ENCODE peak calls at places on chromosomes 13 and 19, in eight cellular contexts. R is fibroblast of villous mesenchyme, K is heart left ventricle, B is GM12864, N is hepatocyte, Q is left lung, F is cardiac muscle cell, L is lower lobe of right lung. O is an unnamed sample.
A peak's percentile ranks its signal among the peaks of the same experiment; 100 is the strongest.

GRCh38 chr13:97397267-97397666 is 36.7 kb upstream of the RAP2A start:
- DNase-seq in R (no peak), K (no peak), B (no peak), N (no peak), Q (no peak), F (no peak), L (no peak), O (no peak)

GRCh38 chr19:34505321-34506025 is 23.9 kb downstream of the WTIP start:
- DNase-seq in R (no peak), K (no peak), B (no peak), N (no peak), Q (peak; percentile 22), F (no peak), L (no peak), O (no peak)

GRCh38 chr13:98509271-98510155 is 67.4 kb downstream of the STK24 start:
- DNase-seq in R (peak; percentile 95), K (no peak), B (peak; percentile 72), N (peak; percentile 66), Q (peak; percentile 68), F (peak; percentile 83), L (peak; percentile 74), O (peak; percentile 91)

GRCh38 chr19:48858984-48859710 is 9.3 kb downstream of the PLEKHA4 start:
- DNase-seq in R (no peak), K (peak; percentile 78), B (no peak), N (no peak), Q (peak; percentile 79), F (no peak), L (peak; percentile 79), O (peak; percentile 67)

GRCh38 chr19:14146789-14147216 is 10.4 kb upstream of the ASF1B start:
- DNase-seq in R (peak; percentile 82), K (no peak), B (no peak), N (no peak), Q (no peak), F (peak; percentile 94), L (no peak), O (no peak)

GRCh38 chr13:46866150-46866549 is 30.7 kb downstream of the HTR2A start:
- DNase-seq in R (peak; percentile 90), K (peak; percentile 66), B (no peak), N (peak; percentile 82), Q (peak; percentile 88), F (peak; percentile 85), L (peak; percentile 85), O (peak; percentile 52)

GRCh38 chr19:49106648-49107135 is 7.5 kb upstream of the LIN7B start:
- DNase-seq in R (peak; percentile 51), K (no peak), B (no peak), N (peak; percentile 71), Q (no peak), F (peak; percentile 54), L (peak; percentile 71), O (no peak)

GRCh38 chr19:33291623-33292534 is 10.5 kb downstream of the CEBPA start:
- DNase-seq in R (no peak), K (peak; percentile 17), B (no peak), N (peak; percentile 72), Q (no peak), F (no peak), L (peak; percentile 74), O (no peak)

GRCh38 chr13:112450567-112451240 is 74.5 kb downstream of the SPACA7 start:
- DNase-seq in R (no peak), K (no peak), B (no peak), N (no peak), Q (no peak), F (no peak), L (no peak), O (no peak)

GRCh38 chr19:2474232-2475017 is 1.5 kb upstream of the GADD45B start:
- DNase-seq in R (peak; percentile 91), K (peak; percentile 93), B (no peak), N (peak; percentile 96), Q (peak; percentile 86), F (peak; percentile 92), L (peak; percentile 89), O (peak; percentile 87)

GRCh38 chr13:73492811-73493210 is 434.0 kb downstream of the KLF5 start:
- DNase-seq in R (no peak), K (no peak), B (no peak), N (no peak), Q (no peak), F (no peak), L (no peak), O (no peak)

GRCh38 chr19:35559281-35559659 is 4.2 kb downstream of the ATP4A start:
- DNase-seq in R (no peak), K (no peak), B (no peak), N (no peak), Q (no peak), F (no peak), L (no peak), O (no peak)

GRCh38 chr13:33052446-33052845 is 36.2 kb downstream of the KL start:
- DNase-seq in R (peak; percentile 29), K (no peak), B (no peak), N (no peak), Q (no peak), F (peak; percentile 31), L (no peak), O (no peak)

GRCh38 chr13:33053397-33054066 is 37.3 kb downstream of the KL start:
- DNase-seq in R (no peak), K (no peak), B (no peak), N (no peak), Q (no peak), F (no peak), L (no peak), O (no peak)

GRCh38 chr13:33060815-33061214 is 44.6 kb downstream of the KL start:
- DNase-seq in R (no peak), K (no peak), B (no peak), N (no peak), Q (no peak), F (no peak), L (no peak), O (no peak)

GRCh38 chr13:33058816-33059215 is 42.6 kb downstream of the KL start:
- DNase-seq in R (peak; percentile 79), K (no peak), B (no peak), N (no peak), Q (no peak), F (no peak), L (no peak), O (no peak)

GRCh38 chr13:33057019-33057785 is 41.0 kb downstream of the KL start:
- DNase-seq in R (peak; percentile 28), K (no peak), B (no peak), N (no peak), Q (no peak), F (peak; percentile 29), L (no peak), O (no peak)
- TF ChIP-seq CTCF in R (peak; percentile 57), K (peak; percentile 32), B (peak; percentile 67), N (peak; percentile 25), Q (no peak), F (peak; percentile 59), L (peak; percentile 30), O (peak; percentile 19)

DNA sequence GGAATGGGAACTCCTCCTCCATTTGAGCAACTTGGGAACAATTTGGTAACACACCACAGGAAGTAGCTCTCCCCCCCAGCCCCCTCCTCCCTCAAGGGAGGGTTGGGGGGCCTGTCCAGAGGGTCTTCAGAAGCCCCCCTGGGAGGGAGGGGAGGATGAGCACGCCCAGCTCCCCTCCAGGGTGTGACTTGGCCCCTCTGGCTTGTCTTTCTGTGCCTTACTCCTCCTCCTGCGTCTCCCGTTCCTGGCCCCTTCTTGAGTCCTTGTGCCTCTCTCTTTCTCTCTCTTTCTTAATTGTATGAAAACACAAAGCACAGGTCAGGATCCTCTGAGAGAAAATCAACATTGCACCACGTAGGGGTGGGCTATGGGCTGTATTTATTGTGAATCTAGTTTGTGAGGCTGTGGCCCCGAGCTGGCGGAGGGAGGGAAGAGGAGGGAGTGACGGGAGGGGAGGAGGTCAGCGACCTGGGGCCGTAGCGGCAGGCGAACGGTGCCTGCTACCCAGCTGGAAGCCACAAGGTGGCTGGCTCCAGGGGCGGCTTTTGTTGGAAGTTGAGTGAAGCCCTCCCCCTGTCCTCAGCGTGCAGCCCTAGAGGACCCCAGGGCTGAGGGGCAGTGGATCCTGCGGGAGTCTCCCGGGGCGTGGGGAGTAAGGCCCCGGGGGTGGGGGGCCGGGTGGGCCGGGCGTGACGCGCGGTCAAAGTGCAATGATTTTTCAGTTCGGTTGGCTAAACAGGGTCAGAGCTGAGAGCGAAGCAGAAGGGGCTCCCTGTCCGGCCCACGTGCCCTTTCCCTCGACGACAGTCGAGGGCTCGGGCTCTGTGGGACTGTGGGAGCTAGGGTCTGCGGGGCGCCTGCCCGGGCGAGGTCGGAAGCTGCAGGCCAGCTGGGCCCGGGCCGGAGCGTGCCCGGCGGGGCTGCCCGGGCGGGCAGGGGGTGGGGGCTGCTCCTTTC is 6.4 kb downstream of the LYL1 start:
- DNase-seq in R (no peak), K (peak; percentile 77), B (no peak), N (peak; percentile 65), Q (no peak), F (no peak), L (no peak), O (no peak)
- TF ChIP-seq CTCF in R (no peak), K (no peak), B (peak; percentile 27), N (peak; percentile 14), Q (peak; percentile 19), F (peak; percentile 20), L (no peak), O (peak; percentile 62)

DNA sequence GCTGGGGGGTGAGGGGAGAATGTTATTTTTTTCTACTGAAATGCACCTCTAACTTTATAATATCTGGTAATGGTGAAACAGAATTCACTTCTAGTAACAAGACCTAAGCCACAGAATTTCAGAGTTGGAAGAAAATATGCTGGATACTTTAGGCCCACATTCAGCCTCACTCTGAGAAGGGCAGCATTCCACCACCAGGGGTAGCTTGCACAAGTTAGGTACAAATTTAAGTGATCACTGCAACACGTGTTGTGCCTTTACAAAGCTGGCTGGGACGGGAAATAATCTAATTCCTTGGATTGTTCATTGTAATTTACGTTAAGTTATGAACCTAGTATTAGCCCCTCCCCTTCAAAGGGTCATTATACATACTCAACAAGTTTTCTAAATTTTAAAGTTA is 192.3 kb downstream of the RGCC start:
- DNase-seq in R (no peak), K (no peak), B (no peak), N (no peak), Q (no peak), F (peak; percentile 46), L (no peak), O (no peak)
- TF ChIP-seq CTCF in R (peak; percentile 44), K (peak; percentile 15), B (peak; percentile 19), N (peak; percentile 15), Q (no peak), F (peak; percentile 40), L (peak; percentile 20), O (peak; percentile 14)

GRCh38 chr19:45873219-45873772 is 9.2 kb downstream of the FOXA3 start:
- DNase-seq in R (no peak), K (no peak), B (no peak), N (no peak), Q (no peak), F (no peak), L (no peak), O (no peak)

GRCh38 chr19:45878043-45878794 is 7.7 kb downstream of the IRF2BP1 start:
- DNase-seq in R (no peak), K (no peak), B (no peak), N (peak; percentile 71), Q (no peak), F (no peak), L (no peak), O (no peak)

GRCh38 chr19:45876411-45877197 is 9.3 kb downstream of the IRF2BP1 start:
- DNase-seq in R (peak; percentile 27), K (peak; percentile 73), B (no peak), N (peak; percentile 84), Q (peak; percentile 54), F (peak; percentile 75), L (no peak), O (no peak)

GRCh38 chr19:45874620-45874966 is 10.5 kb downstream of the FOXA3 start:
- DNase-seq in R (no peak), K (no peak), B (no peak), N (no peak), Q (no peak), F (no peak), L (no peak), O (no peak)

DNA sequence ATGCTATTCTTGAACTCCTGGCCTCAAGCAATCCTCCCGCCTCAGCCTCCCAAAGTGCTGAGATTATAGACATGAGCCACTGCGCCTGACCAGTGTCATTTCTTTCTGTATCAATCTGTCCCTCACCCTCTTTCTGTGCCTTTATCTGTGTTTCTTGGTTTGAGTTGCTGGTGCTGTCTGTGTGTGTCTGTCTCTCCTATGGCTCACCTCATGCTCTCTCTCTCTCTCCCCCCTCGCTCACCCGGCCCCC is 9.9 kb downstream of the IRF2BP1 start:
- DNase-seq in R (no peak), K (no peak), B (no peak), N (no peak), Q (no peak), F (peak; percentile 25), L (no peak), O (no peak)
- TF ChIP-seq CTCF in R (no peak), K (no peak), B (no peak), N (no peak), Q (no peak), F (no peak), L (no peak), O (no peak)

O was measured in CD14-positive monocyte.